ENCODE peak calls at places on chromosomes 5 and 9, in five cellular contexts. L is OCI-LY7, E is kidney, Z is adrenal gland, U is mesenchymal stem cell. A is an unnamed sample. For H3K4me1, the result is how much of the 10 kb centered on the place peaks cover.

GRCh38 chr5:28574616-28575015 is 1536.2 kb upstream of the CDH9 start:
- DNase-seq in L (no peak), E (no peak), Z (no peak), U (no peak), A (no peak)

GRCh38 chr5:173764321-173765029 is 123.7 kb upstream of the CPEB4 start:
- DNase-seq in L (peak), E (peak), Z (peak), U (peak), A (peak)

GRCh38 chr5:140292212-140293040 is 10.5 kb downstream of the PFDN1 start:
- DNase-seq in L (no peak), E (no peak), Z (no peak), U (no peak), A (no peak)

GRCh38 chr9:71632771-71633170 is 135.5 kb downstream of the CEMIP2 start:
- DNase-seq in L (no peak), E (no peak), Z (no peak), U (no peak), A (no peak)

GRCh38 chr9:107423540-107423939 is 66.0 kb downstream of the KLF4 start:
- DNase-seq in L (no peak), E (no peak), Z (no peak), U (no peak), A (no peak)

GRCh38 chr5:105101597-105101996 is 1539.0 kb upstream of the NUDT12 start:
- DNase-seq in L (no peak), E (no peak), Z (no peak), U (peak), A (no peak)

GRCh38 chr9:33287087-33287490 is 3.2 kb upstream of the NFX1 start:
- DNase-seq in L (peak), E (no peak), Z (peak), U (peak), A (peak)

GRCh38 chr5:167934561-167934971 is 356.9 kb upstream of the WWC1 start:
- DNase-seq in L (no peak), E (no peak), Z (no peak), U (no peak), A (no peak)

GRCh38 chr5:122967085-122967484 is 69.4 kb downstream of the PPIC start:
- DNase-seq in L (no peak), E (no peak), Z (no peak), U (no peak), A (no peak)

GRCh38 chr5:122182491-122182921 is 53.2 kb downstream of the ZNF474 start:
- DNase-seq in L (no peak), E (no peak), Z (no peak), U (peak), A (peak)

DNA sequence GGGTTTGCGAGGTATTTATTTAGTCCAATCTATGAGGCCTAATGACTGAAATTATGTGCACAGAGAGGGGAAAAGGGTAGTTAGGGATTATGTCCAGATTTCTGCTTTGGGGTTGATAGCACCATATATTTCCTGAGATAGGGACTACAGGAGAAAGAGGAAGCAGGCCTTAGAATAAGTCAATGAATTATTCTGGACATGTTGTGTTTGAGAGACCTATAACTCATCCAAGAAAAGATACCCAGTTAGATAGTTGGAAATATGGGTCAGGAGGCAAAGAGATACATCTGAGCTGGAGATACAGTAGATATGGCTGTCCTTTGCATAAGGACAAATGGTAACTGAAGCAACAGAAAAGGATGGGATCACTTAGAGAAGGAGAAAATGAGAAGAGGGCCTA is 53.1 kb downstream of the NR3C1 start:
- DNase-seq in L (no peak), E (no peak), Z (no peak), U (no peak), A (no peak)
- H3K4me1 ChIP-seq in L (under half), E (under half), Z (under half), U (under half), A (under half)

DNA sequence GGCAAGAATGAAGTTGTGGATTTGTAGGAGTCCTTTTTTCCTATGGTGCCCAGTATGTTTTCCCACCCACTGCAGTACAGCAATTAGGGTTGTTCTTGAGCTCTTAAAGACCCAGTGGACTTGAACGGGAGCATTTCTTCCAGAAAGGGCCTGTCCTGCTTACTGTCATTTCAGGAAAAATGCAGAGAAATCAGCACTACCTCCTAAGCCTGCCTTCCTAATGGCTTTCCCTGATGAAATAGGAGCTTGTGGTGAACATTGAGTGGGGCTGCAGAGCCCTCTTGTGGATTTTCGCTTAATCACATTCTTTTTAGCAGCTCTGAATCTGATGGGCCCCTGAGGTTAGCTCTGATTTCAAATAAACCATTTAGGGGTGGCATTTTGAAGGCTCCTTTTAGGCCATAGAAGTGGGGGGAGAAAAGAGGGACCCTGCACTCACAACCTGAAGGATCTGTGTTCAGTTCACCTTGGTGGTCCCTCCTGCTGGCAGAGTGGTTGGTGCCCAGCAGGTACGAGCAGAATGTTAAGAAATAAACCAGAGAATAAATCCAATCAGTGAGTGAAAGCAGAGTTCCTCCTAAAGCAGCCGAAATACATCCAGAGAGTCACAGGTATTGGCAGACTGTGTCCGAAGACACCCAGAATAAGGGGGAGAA is 188.0 kb upstream of the KLF9 start:
- DNase-seq in L (peak), E (no peak), Z (peak), U (peak), A (peak)
- H3K27ac ChIP-seq in L (peak), E (peak), Z (peak), U (no peak), A (no peak)

GRCh38 chr9:122197334-122197872 is 31.4 kb downstream of the LHX6 start:
- DNase-seq in L (no peak), E (no peak), Z (no peak), U (no peak), A (no peak)

GRCh38 chr9:122193651-122194050 is 33.9 kb downstream of the MORN5 start:
- DNase-seq in L (no peak), E (no peak), Z (no peak), U (no peak), A (no peak)

GRCh38 chr9:122192914-122193525 is 33.3 kb downstream of the MORN5 start:
- DNase-seq in L (no peak), E (no peak), Z (no peak), U (no peak), A (no peak)

GRCh38 chr9:122197882-122198281 is 30.9 kb downstream of the LHX6 start:
- DNase-seq in L (no peak), E (no peak), Z (no peak), U (no peak), A (no peak)

DNA sequence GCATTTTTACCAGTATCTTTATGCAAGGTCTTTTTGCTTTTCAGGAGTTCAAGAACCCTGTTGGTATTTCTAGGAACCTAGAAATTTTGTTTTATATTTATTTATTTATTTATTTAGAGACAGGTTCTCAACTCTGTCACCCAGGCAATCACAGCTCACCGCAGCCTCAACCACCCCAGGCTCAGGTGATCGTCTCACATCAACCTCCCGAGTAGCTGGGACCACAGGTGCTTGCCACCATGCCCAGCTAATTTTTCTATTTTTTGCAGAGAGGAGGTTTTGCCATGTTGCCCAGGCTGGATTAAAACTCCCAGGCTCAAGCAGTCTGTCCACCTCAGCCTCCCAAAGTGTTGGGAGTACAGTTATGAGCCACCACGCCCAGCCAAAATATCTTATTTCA is 32.9 kb downstream of the LHX6 start:
- DNase-seq in L (no peak), E (no peak), Z (no peak), U (no peak), A (no peak)
- H3K4me3 ChIP-seq in L (no peak), E (no peak), Z (no peak), U (no peak), A (no peak)

DNA sequence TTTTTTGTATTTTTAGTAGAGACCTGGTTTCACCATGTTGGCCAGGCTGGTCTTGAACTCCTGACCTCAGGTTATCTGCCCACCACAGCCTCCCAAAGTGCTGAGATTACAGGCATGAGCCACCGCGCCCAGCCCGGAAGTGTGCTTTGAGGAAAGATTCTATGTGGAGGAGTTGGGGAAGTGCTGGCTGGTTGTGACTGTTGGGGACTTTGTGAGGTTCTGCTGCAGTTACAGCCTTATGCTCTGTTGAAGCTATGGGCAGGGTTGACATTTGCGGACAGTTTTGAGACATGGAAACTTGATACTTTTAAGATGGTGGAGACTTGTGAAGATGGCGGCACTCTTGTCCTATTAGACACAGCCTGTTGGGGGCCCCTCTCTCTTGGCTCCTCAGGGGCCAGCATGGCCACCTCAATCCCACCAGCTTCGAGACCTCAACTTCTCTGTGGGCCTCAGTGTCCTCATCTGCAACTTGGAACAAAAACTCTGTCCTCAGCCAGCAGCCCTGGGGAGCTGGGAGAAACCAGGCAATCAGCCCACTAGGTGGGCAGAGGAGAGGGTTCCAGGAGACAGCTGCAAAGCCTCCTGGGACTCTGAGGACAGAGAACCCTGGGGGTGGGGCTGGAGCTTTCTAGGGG is 24.9 kb downstream of the C9orf50 start:
- DNase-seq in L (no peak), E (no peak), Z (no peak), U (no peak), A (no peak)
- H3K4me1 ChIP-seq in L (under half), E (under half), Z (under half), U (under half), A (under half)

DNA sequence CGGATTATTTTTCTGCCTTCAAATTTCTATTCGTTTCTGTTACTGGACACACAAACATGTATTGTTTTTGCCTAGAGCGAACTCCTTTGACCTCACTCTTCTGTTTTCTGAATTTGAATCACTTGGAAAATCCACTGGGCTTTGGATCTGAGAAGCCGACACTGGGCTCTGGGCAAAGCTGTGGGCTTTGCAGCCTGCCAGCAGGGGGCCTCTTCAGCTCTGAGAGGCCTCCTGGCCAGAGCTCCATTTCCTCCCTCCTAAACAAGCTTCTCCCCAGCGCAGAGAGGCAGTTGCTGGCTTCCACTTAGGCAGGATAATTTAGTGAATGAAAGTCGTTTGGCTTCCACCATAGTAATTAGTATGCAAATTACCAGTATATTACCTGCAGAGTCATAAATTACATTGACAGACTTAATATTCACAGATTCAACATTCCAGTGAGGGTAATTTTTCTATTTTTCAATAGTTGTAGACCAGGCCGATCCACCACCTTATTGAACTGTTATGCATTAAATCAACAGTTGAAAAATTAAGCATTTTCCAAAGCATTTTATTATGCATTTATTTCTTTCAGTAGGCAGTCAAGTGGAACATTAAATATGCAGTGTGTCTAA is 104.0 kb upstream of the ZNF366 start:
- DNase-seq in L (peak), E (peak), Z (peak), U (peak), A (peak)
- H3K27ac ChIP-seq in L (no peak), E (no peak), Z (no peak), U (no peak), A (no peak)

DNA sequence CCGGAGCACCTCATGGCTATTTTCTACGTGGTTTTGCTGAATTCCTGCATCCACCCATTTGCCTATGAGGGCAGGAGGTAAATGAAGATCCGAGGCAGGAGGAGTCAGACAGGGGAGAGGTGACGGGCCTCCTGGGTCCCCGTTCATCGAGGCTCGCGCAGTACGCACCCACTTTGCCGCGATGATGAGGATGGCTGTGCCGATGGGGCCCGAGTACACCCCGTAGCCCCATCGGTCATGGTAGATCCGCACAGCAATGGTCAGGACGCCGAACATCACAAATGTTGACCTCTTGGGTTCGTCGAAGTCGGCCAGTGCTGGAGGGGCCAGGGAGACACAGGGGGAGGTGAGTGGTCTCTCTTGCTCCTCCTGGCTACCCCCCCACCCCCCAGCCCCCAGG is 6.1 kb downstream of the MYMK start:
- DNase-seq in L (no peak), E (peak), Z (no peak), U (no peak), A (no peak)
- H3K4me3 ChIP-seq in L (no peak), E (no peak), Z (no peak), U (no peak), A (no peak)

DNA sequence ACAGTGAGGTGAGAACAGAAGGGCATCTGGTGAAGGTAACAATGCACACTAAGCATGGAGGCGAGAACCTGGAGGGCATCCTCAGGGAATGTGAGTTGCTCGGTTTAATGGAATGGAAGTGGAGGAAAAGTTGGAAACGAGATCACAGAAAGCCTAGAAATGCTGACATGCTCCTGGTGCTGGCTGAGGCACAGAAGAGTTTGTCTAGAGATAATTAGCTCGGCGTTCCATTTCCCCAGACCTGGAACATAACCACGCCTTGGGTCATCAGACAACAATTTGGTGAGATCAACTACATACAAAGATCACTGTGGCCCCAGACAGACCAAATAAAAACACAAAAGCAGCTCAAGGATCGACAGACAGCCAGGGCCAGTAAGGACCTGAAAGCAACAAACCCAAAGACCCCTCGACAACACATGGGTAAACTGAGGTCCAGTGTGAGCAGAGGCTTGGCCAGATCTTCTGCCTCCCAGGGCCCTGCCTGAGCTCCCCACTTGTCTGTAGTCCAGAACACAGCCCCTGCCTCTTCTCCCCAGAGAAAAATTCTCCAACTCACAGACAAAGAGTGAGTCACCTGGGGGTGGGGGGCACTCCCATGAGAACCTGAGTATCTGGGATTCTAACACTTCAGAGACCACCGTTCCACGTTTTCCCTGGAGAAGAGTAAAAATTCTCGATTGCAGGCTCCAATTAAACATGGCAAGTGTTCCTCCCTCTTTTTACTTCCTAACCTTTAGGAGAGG is 52.5 kb downstream of the SHB start:
- DNase-seq in L (no peak), E (no peak), Z (no peak), U (peak), A (no peak)
- H3K4me1 ChIP-seq in L (under half), E (under half), Z (under half), U (half or more), A (under half)

DNA sequence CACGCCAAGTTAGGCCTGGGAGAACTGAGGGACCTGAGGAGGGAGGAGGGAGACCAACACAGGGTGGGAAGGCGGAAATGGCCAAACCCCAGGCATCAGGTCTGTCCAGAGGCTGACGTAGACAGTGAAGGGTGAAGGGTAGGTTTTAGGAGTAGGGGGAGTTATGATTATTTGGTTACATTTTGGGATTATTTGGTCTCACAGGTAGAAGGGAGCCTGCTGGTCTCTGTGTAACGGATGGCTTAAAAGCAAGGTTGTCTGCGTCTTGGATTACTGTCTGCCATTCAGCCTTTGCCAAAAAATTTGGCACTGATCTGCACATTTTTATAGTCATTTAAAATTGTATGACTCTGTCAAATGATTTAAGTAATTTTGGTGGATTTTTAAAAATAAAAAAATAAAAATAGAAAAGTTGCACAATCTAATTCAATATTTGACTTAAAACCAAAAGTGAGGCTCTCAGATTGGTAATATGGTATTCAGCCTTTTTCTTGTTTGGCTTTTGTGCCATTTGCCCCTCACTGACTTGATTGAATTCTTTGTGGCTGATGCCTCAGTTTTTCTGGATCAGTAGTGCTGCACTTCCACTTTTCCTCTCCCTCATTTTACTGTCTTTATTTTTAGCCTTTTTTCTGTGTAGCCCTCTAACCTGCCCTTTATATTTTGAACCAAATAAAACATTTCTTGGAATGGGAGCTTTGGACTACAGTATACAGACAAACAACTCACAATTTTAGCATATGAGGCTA is 3.6 kb upstream of the MSMP start:
- DNase-seq in L (no peak), E (no peak), Z (no peak), U (peak), A (peak)
- H3K27ac ChIP-seq in L (peak), E (peak), Z (peak), U (peak), A (peak)

GRCh38 chr5:56070795-56071539 is 76.2 kb upstream of the IL6ST start:
- DNase-seq in L (no peak), E (no peak), Z (no peak), U (no peak), A (no peak)
- H3K4me3 ChIP-seq in L (no peak), E (no peak), Z (no peak), U (no peak), A (no peak)